ENCODE peak calls at places on chromosomes 11 and 22, in four cellular contexts. R, Q, P and A are unnamed samples.

GRCh38 chr11:16923987-16924386 is 90.2 kb downstream of the PLEKHA7 start:
- DNase-seq in P (no peak), R (no peak), Q (no peak), A (no peak)

GRCh38 chr11:7638710-7639642 is 34.3 kb downstream of the CYB5R2 start:
- DNase-seq in Q (no peak), P (no peak), R (no peak), A (no peak)

GRCh38 chr22:19974935-19975706 is 33.5 kb upstream of the TXNRD2 start:
- DNase-seq in R (peak), P (no peak), Q (no peak), A (no peak)

GRCh38 chr11:126490261-126490660 is 134.8 kb downstream of the ST3GAL4 start:
- DNase-seq in P (no peak), Q (no peak), R (no peak), A (no peak)

GRCh38 chr11:133133053-133133452 is 399.2 kb downstream of the OPCML start:
- DNase-seq in P (no peak), Q (no peak), R (no peak), A (no peak)

GRCh38 chr11:18191376-18191775 is 18.7 kb downstream of the MRGPRX4 start:
- DNase-seq in R (no peak), Q (no peak), P (no peak), A (no peak)

GRCh38 chr11:114166897-114167323 is 107.4 kb downstream of the ZBTB16 start:
- DNase-seq in Q (no peak), P (no peak), R (no peak), A (no peak)

GRCh38 chr11:46808804-46809431 is 37.2 kb downstream of the CKAP5 start:
- DNase-seq in R (peak), Q (peak), P (peak), A (no peak)

GRCh38 chr11:105035262-105035620 is 297 bp upstream of the CASP1 start:
- DNase-seq in R (no peak), P (no peak), Q (no peak), A (no peak)

GRCh38 chr11:73034777-73035176 is 107.3 kb downstream of the FCHSD2 start:
- DNase-seq in R (no peak), Q (no peak), P (no peak), A (no peak)

GRCh38 chr22:19688301-19689290 is 25.7 kb upstream of the SEPTIN5 start:
- DNase-seq in P (no peak), Q (peak), R (no peak), A (no peak)

GRCh38 chr11:441418-442274 is at the start of gene ANO9:
- DNase-seq in R (peak), Q (no peak), P (peak), A (peak)

GRCh38 chr11:122189259-122189658 is 73.2 kb upstream of the BLID start:
- DNase-seq in Q (no peak), R (no peak), P (no peak), A (no peak)

GRCh38 chr11:30155428-30155827 is 75.4 kb upstream of the FSHB start:
- DNase-seq in R (no peak), Q (no peak), P (no peak), A (no peak)

GRCh38 chr22:42797021-42797420 is 60.1 kb downstream of the ARFGAP3 start:
- DNase-seq in Q (no peak), P (no peak), R (no peak), A (no peak)

GRCh38 chr11:64864473-64865285 is 13.7 kb downstream of the EHD1 start:
- DNase-seq in Q (no peak), P (no peak), R (no peak), A (no peak)

DNA sequence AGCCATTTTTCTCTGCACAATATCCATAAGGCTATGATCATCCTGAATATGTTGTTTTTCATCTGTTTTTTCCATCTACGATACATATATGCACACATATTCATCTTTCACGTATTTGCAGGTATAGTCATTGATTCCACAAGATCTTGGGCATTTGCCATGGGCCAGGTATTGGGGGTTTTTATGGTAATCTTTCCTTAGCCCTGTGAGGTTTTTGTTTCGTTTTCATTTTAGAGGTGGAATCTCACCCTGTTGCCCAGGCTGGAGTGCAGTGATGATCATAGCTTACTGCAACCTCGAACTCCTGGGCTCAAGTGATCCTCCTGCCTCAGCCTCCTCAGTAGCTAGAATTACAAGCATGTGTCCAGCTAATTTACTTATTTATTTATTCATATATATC is 20.0 kb downstream of the CD6 start:
- DNase-seq in R (no peak), Q (no peak), P (no peak), A (no peak)
- TF ChIP-seq ELF4 in R (no peak), Q (no peak), P (no peak), A (no peak)

GRCh38 chr11:2216400-2217064 is 44.9 kb upstream of the TH start:
- DNase-seq in P (no peak), Q (no peak), R (no peak), A (no peak)

GRCh38 chr11:2217211-2218081 is 45.8 kb upstream of the TH start:
- DNase-seq in P (no peak), Q (peak), R (no peak), A (no peak)

GRCh38 chr11:2215230-2215560 is 43.6 kb upstream of the TH start:
- DNase-seq in Q (no peak), R (peak), P (no peak), A (no peak)

GRCh38 chr11:2214527-2215229 is 43.1 kb upstream of the TH start:
- DNase-seq in R (peak), Q (no peak), P (peak), A (no peak)

GRCh38 chr11:2215561-2216399 is 44.2 kb upstream of the TH start:
- DNase-seq in R (peak), Q (no peak), P (peak), A (no peak)
- TF ChIP-seq ELF4 in R (no peak), Q (no peak), P (no peak), A (no peak)

DNA sequence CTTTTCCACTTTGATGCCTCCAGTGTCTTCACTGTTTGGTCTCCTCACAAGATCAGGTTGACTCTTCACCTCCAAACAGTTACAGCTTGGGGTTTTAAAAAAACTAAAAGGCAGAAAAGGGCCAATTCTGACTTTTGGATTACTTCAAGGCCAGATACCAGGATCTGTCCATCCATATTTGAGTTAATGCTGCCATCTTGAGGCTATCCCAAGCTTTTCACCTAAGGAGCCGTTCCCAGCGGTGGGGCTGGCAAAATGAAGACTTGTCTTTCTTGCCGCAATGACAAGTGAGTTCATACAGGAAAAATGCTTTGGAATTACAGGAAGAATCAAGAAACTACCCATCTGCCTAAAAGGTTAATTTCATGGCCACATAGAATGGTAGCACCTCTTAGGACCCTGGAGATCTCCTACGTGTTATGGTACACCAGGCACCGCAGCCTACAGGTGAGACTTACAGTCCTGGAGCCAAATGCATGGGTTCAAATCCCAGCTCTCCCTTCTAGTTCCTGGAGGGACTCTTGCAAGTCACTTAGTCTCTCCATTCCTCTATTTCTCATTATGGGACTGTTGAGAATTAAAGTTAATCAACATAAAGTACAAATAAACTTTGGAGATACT is 6.0 kb upstream of the OR5B21 start:
- DNase-seq in R (peak), P (peak), Q (peak), A (peak)
- TF ChIP-seq ELF4 in R (no peak), P (no peak), Q (no peak), A (no peak)

DNA sequence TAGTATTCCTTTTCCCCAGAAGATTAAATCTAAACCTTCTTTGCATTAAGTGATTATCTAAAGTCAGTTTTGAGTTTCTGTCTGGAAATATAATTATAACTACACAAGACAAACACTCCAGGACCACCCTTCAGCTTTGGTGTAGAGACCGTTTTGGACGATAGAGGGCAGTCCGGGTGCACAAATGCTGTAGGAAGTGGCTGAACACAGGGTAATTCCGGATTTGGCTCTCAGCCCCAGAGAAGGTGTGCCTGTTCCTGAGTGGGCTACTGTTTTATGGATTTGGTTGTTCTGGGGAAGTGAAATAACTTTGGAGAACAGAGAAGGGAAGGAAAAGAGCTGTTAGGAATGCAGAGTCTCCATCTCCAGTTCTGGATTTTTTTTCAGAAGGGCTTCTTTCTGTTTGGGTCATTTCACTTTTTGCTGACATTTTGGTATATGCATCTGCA is 14.8 kb downstream of the EXT2 start:
- DNase-seq in R (peak), Q (peak), P (peak), A (peak)
- TF ChIP-seq ELF4 in R (no peak), Q (no peak), P (no peak), A (no peak)

DNA sequence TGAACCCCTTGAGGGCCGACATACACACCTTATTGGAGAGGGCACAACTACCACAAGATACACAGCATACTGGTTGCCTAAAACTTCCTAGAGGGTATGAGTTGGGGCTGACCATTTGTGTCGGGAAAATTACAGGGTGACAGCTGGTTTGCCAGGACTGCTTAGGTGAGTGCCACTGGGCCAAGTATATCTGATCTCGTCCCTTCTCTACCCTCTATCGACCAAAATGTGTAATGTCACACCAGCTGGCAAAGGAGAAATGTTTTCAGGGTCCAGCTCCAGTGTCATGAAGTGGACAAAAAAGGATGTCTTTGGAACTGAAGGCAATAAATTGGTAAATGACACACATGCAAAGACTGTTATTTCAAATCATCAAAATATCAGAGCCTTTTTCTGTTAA is 126.1 kb downstream of the PGR start:
- DNase-seq in R (no peak), P (peak), Q (peak), A (no peak)
- TF ChIP-seq ELF4 in R (no peak), P (no peak), Q (no peak), A (no peak)

DNA sequence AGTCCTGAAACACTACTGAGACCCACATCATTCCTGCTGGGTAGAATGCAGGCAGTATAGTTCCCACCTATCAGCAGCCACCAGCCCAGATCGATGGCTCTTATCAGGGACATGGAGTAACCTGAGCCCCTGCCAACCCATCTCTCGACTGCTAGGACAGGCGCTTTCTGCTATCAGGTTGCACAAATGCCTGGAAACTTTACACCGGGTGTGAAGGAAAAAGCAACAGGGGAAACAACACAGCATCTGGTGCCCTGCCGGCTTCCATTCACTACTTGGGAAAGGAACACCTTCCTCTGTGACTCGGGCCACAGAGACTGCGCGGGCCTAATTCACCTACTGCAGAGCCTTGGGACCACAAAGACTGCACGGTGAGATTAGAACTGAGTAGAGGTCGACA is 18.5 kb downstream of the RBFOX2 start:
- DNase-seq in R (peak), P (no peak), Q (peak), A (peak)
- TF ChIP-seq ELF4 in R (no peak), P (no peak), Q (no peak), A (no peak)